ENCODE peak calls at places on chromosomes 12 and 14, in four cellular contexts. One of them, this sample, is unnamed.

GRCh38 chr14:23577710-23578392 is 739 bp downstream of the JPH4 start:
- DNase-seq in fibroblast of lung: no peak
- DNase-seq in breast epithelium: no peak
- DNase-seq in adrenal gland: no peak
- DNase-seq in this sample: no peak

GRCh38 chr12:6407206-6407954 is 23.4 kb downstream of the LTBR start:
- DNase-seq in breast epithelium: no peak
- DNase-seq in adrenal gland: no peak
- DNase-seq in fibroblast of lung: no peak
- DNase-seq in this sample: no peak

GRCh38 chr14:74637184-74637562 is 25.1 kb upstream of the LTBP2 start:
- DNase-seq in adrenal gland: no peak
- DNase-seq in breast epithelium: no peak
- DNase-seq in fibroblast of lung: no peak
- DNase-seq in this sample: no peak

GRCh38 chr12:26097046-26097878 is 27.6 kb downstream of the BHLHE41 start:
- DNase-seq in adrenal gland: peak; percentile 82
- DNase-seq in fibroblast of lung: peak; percentile 71
- DNase-seq in breast epithelium: peak; percentile 68
- DNase-seq in this sample: peak; percentile 58

GRCh38 chr12:39272934-39273770 is 169.8 kb downstream of the KIF21A start:
- DNase-seq in breast epithelium: no peak
- DNase-seq in adrenal gland: peak; percentile 37
- DNase-seq in fibroblast of lung: peak; percentile 39
- DNase-seq in this sample: peak; percentile 28

GRCh38 chr12:101407054-101407437 is 526 bp downstream of the ARL1 start:
- DNase-seq in breast epithelium: no peak
- DNase-seq in adrenal gland: no peak
- DNase-seq in fibroblast of lung: no peak
- DNase-seq in this sample: no peak

GRCh38 chr12:27844427-27845090 is 64.5 kb upstream of the MANSC4 start:
- DNase-seq in adrenal gland: no peak
- DNase-seq in fibroblast of lung: peak; percentile 36
- DNase-seq in breast epithelium: no peak
- DNase-seq in this sample: no peak

GRCh38 chr12:116697305-116698130 is 40.4 kb downstream of the SPRING1 start:
- DNase-seq in adrenal gland: peak; percentile 43
- DNase-seq in breast epithelium: no peak
- DNase-seq in fibroblast of lung: no peak
- DNase-seq in this sample: no peak

GRCh38 chr12:97794335-97794734 is 331.7 kb downstream of the RMST start:
- DNase-seq in fibroblast of lung: no peak
- DNase-seq in adrenal gland: no peak
- DNase-seq in breast epithelium: no peak
- DNase-seq in this sample: no peak

GRCh38 chr12:78490841-78491240 is 373.7 kb upstream of the SYT1 start:
- DNase-seq in adrenal gland: no peak
- DNase-seq in fibroblast of lung: peak; percentile 75
- DNase-seq in breast epithelium: no peak
- DNase-seq in this sample: no peak

GRCh38 chr14:31677630-31678029 is 116.4 kb downstream of the NUBPL start:
- DNase-seq in breast epithelium: no peak
- DNase-seq in adrenal gland: no peak
- DNase-seq in fibroblast of lung: no peak
- DNase-seq in this sample: no peak

GRCh38 chr12:46956451-46957035 is 122.9 kb upstream of the PCED1B start:
- DNase-seq in breast epithelium: no peak
- DNase-seq in adrenal gland: no peak
- DNase-seq in fibroblast of lung: no peak
- DNase-seq in this sample: peak; percentile 98

GRCh38 chr12:24226745-24227350 is 277.4 kb upstream of the SOX5 start:
- DNase-seq in breast epithelium: no peak
- DNase-seq in fibroblast of lung: peak; percentile 96
- DNase-seq in adrenal gland: peak; percentile 21
- DNase-seq in this sample: peak; percentile 51

GRCh38 chr12:108833757-108834472 is 23.5 kb downstream of the SSH1 start:
- DNase-seq in adrenal gland: peak; percentile 73
- DNase-seq in breast epithelium: no peak
- DNase-seq in fibroblast of lung: peak; percentile 89
- DNase-seq in this sample: no peak

GRCh38 chr12:108833355-108833733 is 24.0 kb downstream of the SSH1 start:
- DNase-seq in breast epithelium: no peak
- DNase-seq in adrenal gland: peak; percentile 27
- DNase-seq in fibroblast of lung: peak; percentile 96
- DNase-seq in this sample: peak; percentile 94

GRCh38 chr12:108831309-108831991 is 25.9 kb downstream of the SSH1 start:
- DNase-seq in breast epithelium: no peak
- DNase-seq in adrenal gland: no peak
- DNase-seq in fibroblast of lung: no peak
- DNase-seq in this sample: no peak

GRCh38 chr12:108832208-108832607 is 25.2 kb downstream of the SSH1 start:
- DNase-seq in adrenal gland: no peak
- DNase-seq in fibroblast of lung: peak; percentile 70
- DNase-seq in breast epithelium: no peak
- DNase-seq in this sample: no peak

GRCh38 chr12:108832730-108833354 is 24.5 kb downstream of the SSH1 start:
- DNase-seq in adrenal gland: peak; percentile 31
- DNase-seq in fibroblast of lung: peak; percentile 98
- DNase-seq in breast epithelium: no peak
- DNase-seq in this sample: peak; percentile 88
- H3K4me3 ChIP-seq in adrenal gland: no peak overlapping the region
- H3K4me3 ChIP-seq in fibroblast of lung: no peak overlapping the region
- H3K4me3 ChIP-seq in breast epithelium: no peak overlapping the region
- H3K4me3 ChIP-seq in this sample: no peak overlapping the region

GRCh38 chr12:105352049-105352448 is 21.6 kb downstream of the C12orf75 start:
- DNase-seq in breast epithelium: no peak
- DNase-seq in fibroblast of lung: no peak
- DNase-seq in adrenal gland: no peak
- DNase-seq in this sample: no peak

GRCh38 chr12:105351523-105351922 is 21.0 kb downstream of the C12orf75 start:
- DNase-seq in fibroblast of lung: no peak
- DNase-seq in adrenal gland: no peak
- DNase-seq in breast epithelium: no peak
- DNase-seq in this sample: no peak

GRCh38 chr12:105348561-105348960 is 18.1 kb downstream of the C12orf75 start:
- DNase-seq in breast epithelium: no peak
- DNase-seq in adrenal gland: no peak
- DNase-seq in fibroblast of lung: peak; percentile 63
- DNase-seq in this sample: no peak

GRCh38 chr12:105347486-105347885 is 17.0 kb downstream of the C12orf75 start:
- DNase-seq in breast epithelium: no peak
- DNase-seq in adrenal gland: no peak
- DNase-seq in fibroblast of lung: no peak
- DNase-seq in this sample: no peak

GRCh38 chr12:105348142-105348541 is 17.7 kb downstream of the C12orf75 start:
- DNase-seq in breast epithelium: no peak
- DNase-seq in fibroblast of lung: no peak
- DNase-seq in adrenal gland: no peak
- DNase-seq in this sample: no peak
- H3K4me1 ChIP-seq in breast epithelium: no peaks in the 10 kb centered on the region
- H3K4me1 ChIP-seq in fibroblast of lung: peaks cover 5% of the 10 kb centered on the region
- H3K4me1 ChIP-seq in adrenal gland: no peaks in the 10 kb centered on the region
- H3K4me1 ChIP-seq in this sample: peaks cover 7% of the 10 kb centered on the region

GRCh38 chr14:95533391-95533821 is 1.4 kb upstream of the GLRX5 start:
- DNase-seq in adrenal gland: no peak
- DNase-seq in fibroblast of lung: peak; percentile 61
- DNase-seq in breast epithelium: no peak
- DNase-seq in this sample: peak; percentile 12
- H3K27ac ChIP-seq in adrenal gland: no peak overlapping the region
- H3K27ac ChIP-seq in fibroblast of lung: peak overlapping the region; percentile 81
- H3K27ac ChIP-seq in breast epithelium: peak overlapping the region; percentile 3
- H3K27ac ChIP-seq in this sample: peak overlapping the region; percentile 86

DNA sequence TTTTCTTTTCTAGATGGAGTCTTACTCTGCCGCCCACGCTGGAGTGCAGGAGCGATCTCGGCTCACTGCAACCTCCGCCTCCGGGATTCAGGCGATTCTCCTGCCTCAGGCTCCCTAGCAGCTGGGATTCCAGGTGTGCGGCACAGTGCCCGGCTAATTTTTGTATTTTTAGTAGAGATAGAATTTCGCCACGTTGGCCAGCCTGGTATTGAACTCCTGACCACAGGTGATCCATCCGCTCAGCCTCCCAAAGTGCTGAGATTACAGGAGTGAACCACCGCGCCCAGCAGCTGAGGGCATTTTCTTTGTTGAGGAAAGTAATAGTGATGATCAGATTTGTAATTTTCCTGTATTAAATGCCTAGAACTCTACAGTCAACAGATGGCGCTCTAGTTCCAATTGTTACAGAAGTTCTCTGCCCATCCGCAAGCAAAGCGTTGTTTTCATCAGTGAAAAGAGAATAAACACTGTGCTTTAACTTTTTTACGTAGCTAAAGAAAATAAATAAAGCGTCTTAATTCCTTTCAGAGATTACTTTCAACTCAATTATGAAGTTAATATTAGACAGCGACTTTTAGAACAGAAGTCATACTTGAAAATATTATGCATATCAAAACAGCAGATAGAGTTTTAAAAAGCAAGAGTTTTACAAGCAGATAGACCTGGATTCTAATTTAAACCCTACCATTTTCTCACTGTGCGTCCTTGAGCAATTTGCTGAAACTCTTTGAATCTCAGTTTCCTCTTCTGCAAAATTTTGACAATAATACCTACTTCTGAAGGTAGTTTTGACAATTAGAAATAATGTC is 335.1 kb downstream of the DUSP6 start:
- DNase-seq in fibroblast of lung: peak; percentile 62
- DNase-seq in adrenal gland: peak; percentile 57
- DNase-seq in breast epithelium: no peak
- DNase-seq in this sample: peak; percentile 32
- H3K4me3 ChIP-seq in fibroblast of lung: peak overlapping the region; percentile 44
- H3K4me3 ChIP-seq in adrenal gland: no peak overlapping the region
- H3K4me3 ChIP-seq in breast epithelium: no peak overlapping the region
- H3K4me3 ChIP-seq in this sample: no peak overlapping the region

GRCh38 chr12:120235369-120236123 is 30.0 kb downstream of the PXN start:
- DNase-seq in breast epithelium: no peak
- DNase-seq in adrenal gland: no peak
- DNase-seq in fibroblast of lung: no peak
- DNase-seq in this sample: no peak

GRCh38 chr12:120236124-120236398 is 29.5 kb downstream of the PXN start:
- DNase-seq in fibroblast of lung: no peak
- DNase-seq in adrenal gland: no peak
- DNase-seq in breast epithelium: no peak
- DNase-seq in this sample: no peak

GRCh38 chr12:120231316-120232011 is 30.6 kb upstream of the RPLP0 start:
- DNase-seq in adrenal gland: peak; percentile 81
- DNase-seq in breast epithelium: no peak
- DNase-seq in fibroblast of lung: peak; percentile 99
- DNase-seq in this sample: peak; percentile 98

GRCh38 chr12:120238224-120238616 is 27.3 kb downstream of the PXN start:
- DNase-seq in breast epithelium: no peak
- DNase-seq in adrenal gland: no peak
- DNase-seq in fibroblast of lung: no peak
- DNase-seq in this sample: no peak

GRCh38 chr12:120234643-120235368 is 30.7 kb downstream of the PXN start:
- DNase-seq in breast epithelium: peak; percentile 91
- DNase-seq in fibroblast of lung: peak; percentile 98
- DNase-seq in adrenal gland: peak; percentile 94
- DNase-seq in this sample: peak; percentile 95
- H3K4me1 ChIP-seq in breast epithelium: peaks cover 61% of the 10 kb centered on the region
- H3K4me1 ChIP-seq in fibroblast of lung: peaks cover 80% of the 10 kb centered on the region
- H3K4me1 ChIP-seq in adrenal gland: peaks cover 99% of the 10 kb centered on the region
- H3K4me1 ChIP-seq in this sample: peaks cover 94% of the 10 kb centered on the region

GRCh38 chr14:52553671-52554575 is 1.3 kb downstream of the GPR137C start:
- DNase-seq in breast epithelium: peak; percentile 90
- DNase-seq in fibroblast of lung: peak; percentile 85
- DNase-seq in adrenal gland: peak; percentile 91
- DNase-seq in this sample: peak; percentile 62
- H3K27ac ChIP-seq in breast epithelium: peak overlapping the region; percentile 92
- H3K27ac ChIP-seq in fibroblast of lung: no peak overlapping the region
- H3K27ac ChIP-seq in adrenal gland: peak overlapping the region; percentile 76
- H3K27ac ChIP-seq in this sample: peak overlapping the region; percentile 17

DNA sequence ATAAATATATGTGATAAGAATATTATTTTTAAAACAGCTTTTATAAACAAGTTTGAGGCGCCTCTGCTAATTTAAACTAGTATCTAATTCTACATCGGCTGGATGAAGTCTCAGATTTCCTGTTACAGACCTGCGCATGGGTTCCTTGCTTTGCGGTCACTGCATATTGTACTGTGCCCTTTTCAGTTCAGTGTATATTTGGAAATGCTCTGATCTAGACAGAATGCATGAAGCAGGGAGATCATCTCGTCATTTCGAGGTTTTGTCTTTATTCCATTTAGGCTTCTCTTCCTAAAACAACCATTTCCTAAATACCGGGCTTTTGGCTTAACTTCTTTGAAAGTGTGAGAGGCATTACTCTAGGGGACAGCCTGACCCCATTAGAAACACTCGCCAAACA is 25.6 kb downstream of the CRACR2A start:
- DNase-seq in fibroblast of lung: no peak
- DNase-seq in breast epithelium: no peak
- DNase-seq in adrenal gland: no peak
- DNase-seq in this sample: no peak
- H3K4me3 ChIP-seq in fibroblast of lung: no peak overlapping the region
- H3K4me3 ChIP-seq in breast epithelium: no peak overlapping the region
- H3K4me3 ChIP-seq in adrenal gland: no peak overlapping the region
- H3K4me3 ChIP-seq in this sample: no peak overlapping the region

GRCh38 chr12:104462931-104463339 is 6.2 kb downstream of the CHST11 start:
- DNase-seq in breast epithelium: no peak
- DNase-seq in adrenal gland: no peak
- DNase-seq in fibroblast of lung: no peak
- DNase-seq in this sample: no peak

GRCh38 chr12:104462325-104462724 is 5.6 kb downstream of the CHST11 start:
- DNase-seq in fibroblast of lung: no peak
- DNase-seq in adrenal gland: no peak
- DNase-seq in breast epithelium: no peak
- DNase-seq in this sample: no peak

GRCh38 chr12:104460041-104460757 is 3.5 kb downstream of the CHST11 start:
- DNase-seq in adrenal gland: no peak
- DNase-seq in breast epithelium: no peak
- DNase-seq in fibroblast of lung: no peak
- DNase-seq in this sample: no peak

GRCh38 chr12:104459556-104459909 is 2.8 kb downstream of the CHST11 start:
- DNase-seq in fibroblast of lung: no peak
- DNase-seq in adrenal gland: no peak
- DNase-seq in breast epithelium: no peak
- DNase-seq in this sample: no peak

GRCh38 chr12:104460973-104461693 is 4.4 kb downstream of the CHST11 start:
- DNase-seq in adrenal gland: no peak
- DNase-seq in fibroblast of lung: peak; percentile 18
- DNase-seq in breast epithelium: no peak
- DNase-seq in this sample: no peak
- H3K4me1 ChIP-seq in adrenal gland: peaks cover 57% of the 10 kb centered on the region
- H3K4me1 ChIP-seq in fibroblast of lung: peaks cover 5% of the 10 kb centered on the region
- H3K4me1 ChIP-seq in breast epithelium: no peaks in the 10 kb centered on the region
- H3K4me1 ChIP-seq in this sample: peaks cover 14% of the 10 kb centered on the region